ENCODE peak calls at places on chromosomes 3 and 15, in seven cellular contexts. O is mesenchymal stem cell, N is mesendoderm, J is neuronal stem cell, D is trophoblast cell, X is H1, V is H9. B is an unnamed sample.

GRCh38 chr3:40290396-40290795 is 19.1 kb upstream of the EIF1B start:
- DNase-seq in O (no peak), N (no peak), J (no peak), D (no peak), X (no peak), V (peak), B (no peak)

GRCh38 chr3:69463546-69463945 is 77.7 kb upstream of the FRMD4B start:
- DNase-seq in O (no peak), N (no peak), J (no peak), D (no peak), X (no peak), V (no peak), B (no peak)

GRCh38 chr3:14536055-14536815 is 3.9 kb downstream of the GRIP2 start:
- DNase-seq in O (no peak), N (no peak), J (no peak), D (no peak), X (no peak), V (no peak), B (no peak)

GRCh38 chr3:197615430-197615829 is 59.7 kb upstream of the BDH1 start:
- DNase-seq in O (peak), N (peak), J (no peak), D (no peak), X (no peak), V (no peak), B (no peak)

GRCh38 chr15:94352940-94353820 is 121.8 kb downstream of the MCTP2 start:
- DNase-seq in O (no peak), N (no peak), J (no peak), D (no peak), X (no peak), V (no peak), B (peak)

GRCh38 chr15:85407421-85408269 is 27.2 kb downstream of the AKAP13 start:
- DNase-seq in O (peak), N (no peak), J (no peak), D (peak), X (no peak), V (no peak), B (peak)

GRCh38 chr15:51336011-51336410 is 2.4 kb downstream of the CYP19A1 start:
- DNase-seq in O (no peak), N (no peak), J (no peak), D (peak), X (no peak), V (no peak), B (no peak)

GRCh38 chr3:49790626-49791411 is 4.5 kb upstream of the IP6K1 start:
- DNase-seq in O (peak), N (no peak), J (no peak), D (peak), X (no peak), V (no peak), B (no peak)

GRCh38 chr3:183278479-183279088 is 25.5 kb downstream of the B3GNT5 start:
- DNase-seq in O (no peak), N (no peak), J (no peak), D (no peak), X (no peak), V (no peak), B (no peak)

GRCh38 chr3:195580733-195581443 is 2.9 kb downstream of the APOD start:
- DNase-seq in O (peak), N (no peak), J (no peak), D (no peak), X (no peak), V (no peak), B (peak)

GRCh38 chr3:52245322-52246263 is at the start of gene PPM1M:
- DNase-seq in O (peak), N (peak), J (peak), D (peak), X (peak), V (peak), B (peak)

GRCh38 chr15:99703603-99704443 is 29.4 kb downstream of the LYSMD4 start:
- DNase-seq in O (peak), N (peak), J (no peak), D (peak), X (no peak), V (no peak), B (peak)

GRCh38 chr3:197308591-197308990 is 10.2 kb upstream of the DLG1 start:
- DNase-seq in O (peak), N (no peak), J (no peak), D (no peak), X (no peak), V (no peak), B (peak)

GRCh38 chr3:119293761-119294401 is at the start of gene ARHGAP31:
- DNase-seq in O (peak), N (peak), J (peak), D (peak), X (peak), V (peak), B (peak)

GRCh38 chr15:72979754-72980153 is 72.5 kb upstream of the NEO1 start:
- DNase-seq in O (no peak), N (no peak), J (no peak), D (no peak), X (no peak), V (no peak), B (no peak)

GRCh38 chr3:66602237-66602636 is 101.4 kb upstream of the LRIG1 start:
- DNase-seq in O (no peak), N (no peak), J (no peak), D (no peak), X (no peak), V (no peak), B (peak)

GRCh38 chr3:179036226-179036625 is 35.4 kb downstream of the ZMAT3 start:
- DNase-seq in O (no peak), N (peak), J (no peak), D (peak), X (no peak), V (no peak), B (no peak)

GRCh38 chr3:118882353-118882947 is 152.2 kb downstream of the IGSF11 start:
- DNase-seq in O (peak), N (peak), J (peak), D (peak), X (peak), V (peak), B (peak)

GRCh38 chr3:119937229-119937628 is 155.3 kb downstream of the NR1I2 start:
- DNase-seq in O (peak), N (peak), J (no peak), D (no peak), X (no peak), V (no peak), B (peak)

GRCh38 chr15:99719096-99719541 is 14.1 kb downstream of the LYSMD4 start:
- DNase-seq in O (peak), N (no peak), J (no peak), D (no peak), X (no peak), V (no peak), B (peak)

GRCh38 chr3:10394491-10395025 is 73.6 kb upstream of the SEC13 start:
- DNase-seq in O (no peak), N (no peak), J (no peak), D (no peak), X (no peak), V (no peak), B (no peak)

GRCh38 chr15:32691316-32692032 is 26.3 kb upstream of the GREM1 start:
- DNase-seq in O (no peak), N (no peak), J (no peak), D (no peak), X (no peak), V (no peak), B (no peak)

GRCh38 chr15:48422401-48422800 is 91.2 kb downstream of the DUT start:
- DNase-seq in O (no peak), N (no peak), J (no peak), D (peak), X (no peak), V (no peak), B (no peak)

GRCh38 chr3:15660055-15660940 is 58.8 kb downstream of the BTD start:
- DNase-seq in O (no peak), N (no peak), J (no peak), D (no peak), X (no peak), V (no peak), B (no peak)

GRCh38 chr3:195838714-195839113 is 27.0 kb upstream of the MUC4 start:
- DNase-seq in O (no peak), N (no peak), J (no peak), D (no peak), X (no peak), V (no peak), B (no peak)

GRCh38 chr15:39833515-39833981 is 50.9 kb upstream of the FSIP1 start:
- DNase-seq in O (no peak), N (no peak), J (no peak), D (peak), X (no peak), V (no peak), B (peak)

DNA sequence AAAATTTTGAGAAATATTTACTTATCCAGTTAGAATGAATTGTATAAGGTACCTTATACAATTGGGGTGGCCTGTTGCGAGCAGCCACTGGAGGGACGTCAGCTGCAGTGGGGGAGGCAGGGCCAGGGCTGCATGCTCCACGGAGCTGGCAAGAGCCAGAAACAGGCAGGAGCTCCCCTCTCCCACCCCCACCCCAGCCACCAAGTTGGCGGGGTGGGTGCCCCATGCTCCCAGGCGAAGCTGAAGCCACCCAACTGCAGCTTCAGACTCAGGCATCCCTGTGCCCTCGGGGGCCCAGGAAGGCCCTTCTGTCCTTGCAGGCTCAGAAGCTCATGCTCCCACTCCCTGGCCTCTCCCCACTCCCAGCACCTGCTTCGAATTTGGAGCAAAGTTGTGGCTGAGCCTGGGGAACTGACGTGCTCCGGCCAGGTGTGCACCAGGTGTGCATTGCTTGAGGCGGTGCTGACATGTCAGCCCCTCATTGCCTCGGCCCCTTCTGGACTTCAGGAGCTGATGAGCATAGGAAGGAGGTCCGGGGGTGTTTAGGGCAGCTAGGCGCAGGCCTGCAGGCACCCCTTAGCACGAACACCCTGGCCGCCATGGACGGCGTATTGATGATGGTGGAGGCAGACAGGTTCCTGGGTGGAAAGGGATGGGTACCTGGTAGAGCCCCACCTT is 743.8 kb upstream of the GBE1 start:
- DNase-seq in O (no peak), N (no peak), J (no peak), D (no peak), X (no peak), V (no peak), B (no peak)
- H3K4ac ChIP-seq in O (no peak), N (no peak), J (no peak), D (no peak), X (no peak), V (no peak), B (no peak)

DNA sequence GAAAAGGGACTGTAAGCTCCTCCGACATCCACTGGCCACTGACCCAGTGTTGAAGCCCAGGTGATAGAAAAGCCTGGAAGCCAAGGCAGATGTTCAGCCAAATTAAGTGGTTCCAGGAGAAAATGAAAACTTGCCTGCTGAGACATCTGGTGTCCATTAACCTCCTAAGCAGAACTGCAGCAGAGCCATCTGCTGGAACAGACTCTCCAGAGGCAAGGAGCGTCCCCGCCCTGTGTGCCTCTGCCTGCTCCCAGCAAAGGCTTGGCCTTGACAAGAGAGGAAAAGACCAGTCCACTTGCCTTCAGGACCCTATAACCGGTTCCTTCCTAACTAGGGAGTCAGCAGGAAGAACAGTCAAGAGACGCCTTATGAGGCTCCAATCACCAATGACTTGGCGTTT is 48.2 kb downstream of the SRGAP3 start:
- DNase-seq in O (no peak), N (no peak), J (no peak), D (no peak), X (no peak), V (no peak), B (no peak)
- H3K4ac ChIP-seq in O (no peak), N (no peak), J (no peak), D (no peak), X (no peak), V (no peak), B (no peak)

GRCh38 chr15:89121414-89121813 is 33.2 kb downstream of the ABHD2 start:
- DNase-seq in O (no peak), N (no peak), J (no peak), D (no peak), X (no peak), V (no peak), B (no peak)
- H3K4ac ChIP-seq in O (no peak), N (no peak), J (no peak), D (no peak), X (no peak), V (no peak), B (no peak)

GRCh38 chr3:177191108-177191779 is 6.0 kb downstream of the TBL1XR1 start:
- DNase-seq in O (no peak), N (no peak), J (no peak), D (no peak), X (no peak), V (no peak), B (no peak)

GRCh38 chr3:177195242-177195940 is 1.9 kb downstream of the TBL1XR1 start:
- DNase-seq in O (peak), N (peak), J (no peak), D (peak), X (no peak), V (no peak), B (no peak)

GRCh38 chr3:177194319-177194718 is 3.0 kb downstream of the TBL1XR1 start:
- DNase-seq in O (no peak), N (no peak), J (no peak), D (no peak), X (no peak), V (no peak), B (no peak)

GRCh38 chr3:177195941-177196472 is 1.3 kb downstream of the TBL1XR1 start:
- DNase-seq in O (peak), N (no peak), J (peak), D (peak), X (no peak), V (no peak), B (no peak)

DNA sequence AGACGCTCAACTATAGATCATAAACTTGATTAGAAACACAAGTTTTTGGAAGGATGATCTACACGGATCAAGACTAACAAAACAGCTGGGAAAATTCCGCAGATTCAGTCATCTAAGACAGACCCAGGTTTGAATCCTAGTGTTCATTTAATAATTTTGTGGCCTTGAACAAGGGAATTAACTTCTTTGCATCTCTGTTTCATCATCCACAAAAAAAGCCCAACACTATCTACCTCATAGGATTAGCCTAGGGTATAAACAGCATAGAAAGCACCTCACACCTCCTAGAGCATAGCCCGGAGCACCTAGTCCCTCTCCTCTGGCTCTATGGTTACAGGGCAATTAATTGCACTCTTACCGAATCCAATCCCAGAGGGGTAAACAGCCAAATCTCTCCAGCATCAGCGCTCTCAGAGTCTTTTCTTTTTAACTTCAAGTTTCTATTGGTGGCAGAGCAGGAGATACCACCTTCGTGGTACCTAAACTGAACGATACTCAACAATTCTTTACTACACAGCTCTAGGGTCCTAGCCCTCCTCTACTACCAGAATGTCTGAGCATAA is 3.5 kb downstream of the TBL1XR1 start:
- DNase-seq in O (no peak), N (peak), J (no peak), D (no peak), X (no peak), V (no peak), B (no peak)
- H3K4ac ChIP-seq in O (no peak), N (no peak), J (no peak), D (peak), X (no peak), V (no peak), B (peak)

DNA sequence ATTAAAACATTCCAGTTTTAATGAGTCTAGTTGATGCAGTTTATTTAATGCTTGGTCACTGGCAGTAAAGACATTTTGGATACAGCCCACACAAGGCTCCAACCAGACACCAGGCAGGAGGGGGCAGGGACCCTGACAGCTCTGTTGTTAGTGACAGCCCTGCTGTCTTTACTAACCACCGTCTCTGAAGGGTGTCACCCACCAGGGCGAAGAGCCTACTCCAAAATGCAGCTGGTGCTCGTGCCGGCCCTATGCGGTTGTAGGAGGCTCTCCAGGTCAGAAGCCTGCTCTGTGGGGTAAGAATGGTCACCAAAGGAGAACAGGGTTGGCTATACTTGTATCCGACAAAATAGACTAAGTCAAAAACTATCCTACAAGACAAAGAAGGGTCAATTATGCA is 132.2 kb downstream of the ATP10A start:
- DNase-seq in O (no peak), N (no peak), J (no peak), D (no peak), X (no peak), V (no peak), B (no peak)
- H3K4ac ChIP-seq in O (no peak), N (no peak), J (no peak), D (no peak), X (no peak), V (no peak), B (no peak)

GRCh38 chr3:58484049-58484721 is 7.7 kb upstream of the KCTD6 start:
- DNase-seq in O (no peak), N (no peak), J (no peak), D (no peak), X (no peak), V (no peak), B (no peak)

GRCh38 chr3:58484722-58485069 is 7.2 kb upstream of the KCTD6 start:
- DNase-seq in O (no peak), N (no peak), J (no peak), D (no peak), X (no peak), V (no peak), B (no peak)

GRCh38 chr3:58487140-58487886 is 4.6 kb upstream of the KCTD6 start:
- DNase-seq in O (peak), N (no peak), J (no peak), D (peak), X (no peak), V (no peak), B (peak)

GRCh38 chr3:58488962-58489361 is 2.9 kb upstream of the KCTD6 start:
- DNase-seq in O (no peak), N (no peak), J (no peak), D (no peak), X (no peak), V (no peak), B (no peak)

GRCh38 chr3:58486036-58486435 is 5.9 kb upstream of the KCTD6 start:
- DNase-seq in O (no peak), N (no peak), J (no peak), D (no peak), X (no peak), V (no peak), B (no peak)
- H3K4ac ChIP-seq in O (no peak), N (no peak), J (no peak), D (no peak), X (no peak), V (no peak), B (no peak)

B was measured in IMR-90.